ENCODE peak calls at places on chromosomes 6 and 20, in four cellular contexts. One of them, this sample, is unnamed.

GRCh38 chr6:110812719-110813118 is 2.5 kb downstream of the CDK19 start:
- DNase-seq in AG04449: no peak
- DNase-seq in fibroblast of lung: no peak
- DNase-seq in PC-3: no peak
- DNase-seq in this sample: no peak

GRCh38 chr6:107618672-107619071 is 128.8 kb downstream of the SOBP start:
- DNase-seq in AG04449: no peak
- DNase-seq in fibroblast of lung: no peak
- DNase-seq in PC-3: no peak
- DNase-seq in this sample: no peak

GRCh38 chr6:163457637-163458561 is 43.4 kb downstream of the QKI start:
- DNase-seq in AG04449: peak
- DNase-seq in fibroblast of lung: peak
- DNase-seq in PC-3: peak
- DNase-seq in this sample: peak

GRCh38 chr6:30169658-30170614 is 6.6 kb downstream of the TRIM15 start:
- DNase-seq in AG04449: peak
- DNase-seq in fibroblast of lung: peak
- DNase-seq in PC-3: peak
- DNase-seq in this sample: peak

GRCh38 chr20:47296950-47297349 is 59.5 kb downstream of the ZMYND8 start:
- DNase-seq in AG04449: no peak
- DNase-seq in fibroblast of lung: no peak
- DNase-seq in PC-3: peak
- DNase-seq in this sample: peak

GRCh38 chr6:37679539-37680476 is 17.9 kb downstream of the MDGA1 start:
- DNase-seq in AG04449: no peak
- DNase-seq in fibroblast of lung: no peak
- DNase-seq in PC-3: no peak
- DNase-seq in this sample: no peak

GRCh38 chr6:125846292-125847024 is 55.7 kb downstream of the NCOA7 start:
- DNase-seq in AG04449: no peak
- DNase-seq in fibroblast of lung: no peak
- DNase-seq in PC-3: no peak
- DNase-seq in this sample: no peak

GRCh38 chr6:170101281-170102035 is 189.4 kb downstream of the DLL1 start:
- DNase-seq in AG04449: no peak
- DNase-seq in fibroblast of lung: no peak
- DNase-seq in PC-3: no peak
- DNase-seq in this sample: no peak

GRCh38 chr6:34237316-34237721 is 646 bp downstream of the HMGA1 start:
- DNase-seq in AG04449: no peak
- DNase-seq in fibroblast of lung: no peak
- DNase-seq in PC-3: peak
- DNase-seq in this sample: no peak

GRCh38 chr6:165876568-165876967 is 213.5 kb upstream of the PDE10A start:
- DNase-seq in AG04449: no peak
- DNase-seq in fibroblast of lung: peak
- DNase-seq in PC-3: no peak
- DNase-seq in this sample: peak

GRCh38 chr6:143111443-143111842 is 50.8 kb downstream of the AIG1 start:
- DNase-seq in AG04449: no peak
- DNase-seq in fibroblast of lung: no peak
- DNase-seq in PC-3: no peak
- DNase-seq in this sample: no peak

GRCh38 chr6:144467921-144468320 is 182.8 kb downstream of the UTRN start:
- DNase-seq in AG04449: no peak
- DNase-seq in fibroblast of lung: no peak
- DNase-seq in PC-3: no peak
- DNase-seq in this sample: no peak

GRCh38 chr6:154738561-154738961 is 5.3 kb downstream of the SCAF8 start:
- DNase-seq in AG04449: no peak
- DNase-seq in fibroblast of lung: peak
- DNase-seq in PC-3: no peak
- DNase-seq in this sample: peak

GRCh38 chr6:149995971-149996370 is 29.4 kb downstream of the RAET1L start:
- DNase-seq in AG04449: no peak
- DNase-seq in fibroblast of lung: no peak
- DNase-seq in PC-3: no peak
- DNase-seq in this sample: no peak

GRCh38 chr6:150641398-150642139 is 41.9 kb downstream of the PLEKHG1 start:
- DNase-seq in AG04449: no peak
- DNase-seq in fibroblast of lung: peak
- DNase-seq in PC-3: no peak
- DNase-seq in this sample: no peak

GRCh38 chr6:63636516-63636968 is 940 bp downstream of the PHF3 start:
- DNase-seq in AG04449: no peak
- DNase-seq in fibroblast of lung: peak
- DNase-seq in PC-3: peak
- DNase-seq in this sample: peak

GRCh38 chr6:63635165-63635562 is 438 bp upstream of the PHF3 start:
- DNase-seq in AG04449: no peak
- DNase-seq in fibroblast of lung: no peak
- DNase-seq in PC-3: no peak
- DNase-seq in this sample: no peak

GRCh38 chr6:63637865-63638445 is 2.4 kb downstream of the PHF3 start:
- DNase-seq in AG04449: no peak
- DNase-seq in fibroblast of lung: peak
- DNase-seq in PC-3: peak
- DNase-seq in this sample: peak

GRCh38 chr6:63634630-63635029 is 972 bp upstream of the PHF3 start:
- DNase-seq in AG04449: no peak
- DNase-seq in fibroblast of lung: no peak
- DNase-seq in PC-3: no peak
- DNase-seq in this sample: no peak

DNA sequence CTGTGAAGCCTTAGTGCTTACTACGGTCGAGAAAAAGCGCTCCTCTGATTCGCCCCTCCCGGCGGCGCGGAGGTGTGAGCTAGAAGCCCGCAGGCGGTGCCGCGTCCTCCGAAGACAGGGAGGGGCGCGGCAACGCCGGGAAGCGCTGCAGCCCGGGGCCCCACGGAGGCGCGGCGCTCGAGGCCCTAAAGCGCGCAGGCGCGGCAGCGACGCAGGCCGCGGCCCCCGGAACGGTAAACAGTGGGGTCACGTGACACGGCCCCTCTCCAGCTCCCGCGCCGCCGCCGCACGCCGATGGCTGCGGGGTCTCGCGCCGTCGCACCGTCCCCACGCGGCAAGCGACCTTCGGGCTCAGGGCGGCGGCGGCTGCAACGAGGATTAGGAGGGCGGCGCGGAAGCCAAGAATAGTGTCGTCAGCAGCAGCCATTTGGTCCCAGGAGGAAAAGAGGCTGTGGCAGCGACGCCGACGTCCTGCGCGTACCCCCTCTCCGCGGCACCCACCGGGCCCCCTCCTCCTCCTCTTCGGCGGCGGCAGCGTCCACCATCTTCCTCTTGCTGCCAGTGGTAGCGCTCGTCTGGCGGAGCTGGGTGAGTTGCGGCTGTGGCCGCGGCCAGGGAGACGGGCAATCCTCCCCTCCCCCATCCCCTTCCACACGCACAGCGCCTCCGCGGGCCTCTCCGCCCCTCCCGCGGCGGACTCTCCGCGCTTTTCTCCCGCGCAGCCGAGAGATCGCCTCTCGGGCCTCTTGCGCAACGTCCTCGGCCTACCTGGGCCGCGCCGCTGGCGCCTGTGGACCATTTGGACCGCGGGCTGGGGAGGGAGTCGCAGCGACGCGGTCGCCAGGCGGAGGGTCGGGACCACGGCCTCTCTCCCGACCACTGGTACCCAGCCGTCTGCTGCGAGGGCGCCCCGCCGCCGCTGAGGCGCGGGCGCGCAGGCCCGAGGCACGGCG is at the start of gene PHF3:
- DNase-seq in AG04449: peak
- DNase-seq in fibroblast of lung: peak
- DNase-seq in PC-3: peak
- DNase-seq in this sample: peak
- H3K4me3 ChIP-seq in AG04449: peak
- H3K4me3 ChIP-seq in fibroblast of lung: peak
- H3K4me3 ChIP-seq in PC-3: peak
- H3K4me3 ChIP-seq in this sample: peak

DNA sequence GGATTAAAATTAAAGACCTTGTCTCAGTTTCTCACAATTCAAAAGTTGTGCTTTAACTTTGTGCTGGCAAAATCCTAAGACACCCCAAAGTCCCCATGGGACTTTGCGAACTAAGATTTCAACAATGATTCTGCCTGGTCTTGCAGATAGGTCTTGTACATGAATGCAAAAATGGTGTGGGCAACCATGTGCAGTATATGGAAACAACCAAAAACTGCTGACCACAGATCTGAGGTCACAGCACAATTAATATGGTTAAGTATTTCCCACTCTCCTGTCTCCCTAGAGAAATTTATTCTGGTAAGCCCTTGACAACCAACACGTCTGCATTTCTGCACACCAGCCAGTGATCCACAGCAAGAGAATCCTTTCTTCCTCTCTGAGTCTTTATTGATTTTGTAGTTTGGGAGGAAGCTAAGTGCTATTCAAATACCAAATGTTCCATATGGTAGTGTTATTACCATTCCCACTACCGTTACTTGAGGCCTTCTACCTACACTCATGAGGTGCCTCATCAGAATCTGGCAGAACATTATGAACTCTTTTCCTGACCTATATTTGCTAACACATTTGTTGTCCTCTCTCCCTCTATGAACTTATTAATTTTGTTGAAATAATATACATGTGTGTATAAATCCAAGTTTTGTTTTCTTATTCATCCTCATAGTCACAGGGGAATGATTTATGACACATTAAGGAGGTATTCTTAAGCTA is 178.7 kb downstream of the ATXN1 start:
- DNase-seq in AG04449: no peak
- DNase-seq in fibroblast of lung: no peak
- DNase-seq in PC-3: no peak
- DNase-seq in this sample: no peak
- H3K4me3 ChIP-seq in AG04449: no peak
- H3K4me3 ChIP-seq in fibroblast of lung: no peak
- H3K4me3 ChIP-seq in PC-3: no peak
- H3K4me3 ChIP-seq in this sample: no peak

GRCh38 chr6:50826037-50826761 is 7.5 kb downstream of the TFAP2B start:
- DNase-seq in AG04449: no peak
- DNase-seq in fibroblast of lung: no peak
- DNase-seq in PC-3: no peak
- DNase-seq in this sample: no peak

GRCh38 chr6:50826803-50827202 is 8.1 kb downstream of the TFAP2B start:
- DNase-seq in AG04449: no peak
- DNase-seq in fibroblast of lung: no peak
- DNase-seq in PC-3: no peak
- DNase-seq in this sample: no peak

GRCh38 chr6:50824505-50824904 is 5.8 kb downstream of the TFAP2B start:
- DNase-seq in AG04449: no peak
- DNase-seq in fibroblast of lung: no peak
- DNase-seq in PC-3: no peak
- DNase-seq in this sample: no peak

GRCh38 chr6:50823130-50823920 is 4.7 kb downstream of the TFAP2B start:
- DNase-seq in AG04449: no peak
- DNase-seq in fibroblast of lung: no peak
- DNase-seq in PC-3: no peak
- DNase-seq in this sample: no peak

GRCh38 chr6:50825375-50826036 is 6.8 kb downstream of the TFAP2B start:
- DNase-seq in AG04449: no peak
- DNase-seq in fibroblast of lung: no peak
- DNase-seq in PC-3: no peak
- DNase-seq in this sample: no peak
- H3K4me3 ChIP-seq in AG04449: no peak
- H3K4me3 ChIP-seq in fibroblast of lung: no peak
- H3K4me3 ChIP-seq in PC-3: no peak
- H3K4me3 ChIP-seq in this sample: no peak

GRCh38 chr6:43776115-43776798 is 6.2 kb downstream of the VEGFA start:
- DNase-seq in AG04449: no peak
- DNase-seq in fibroblast of lung: no peak
- DNase-seq in PC-3: no peak
- DNase-seq in this sample: no peak
- H3K4me3 ChIP-seq in AG04449: peak
- H3K4me3 ChIP-seq in fibroblast of lung: no peak
- H3K4me3 ChIP-seq in PC-3: no peak
- H3K4me3 ChIP-seq in this sample: no peak

GRCh38 chr20:62817975-62818591 is 1.2 kb downstream of the COL9A3 start:
- DNase-seq in AG04449: no peak
- DNase-seq in fibroblast of lung: no peak
- DNase-seq in PC-3: no peak
- DNase-seq in this sample: no peak
- H3K4me3 ChIP-seq in AG04449: no peak
- H3K4me3 ChIP-seq in fibroblast of lung: no peak
- H3K4me3 ChIP-seq in PC-3: no peak
- H3K4me3 ChIP-seq in this sample: no peak

DNA sequence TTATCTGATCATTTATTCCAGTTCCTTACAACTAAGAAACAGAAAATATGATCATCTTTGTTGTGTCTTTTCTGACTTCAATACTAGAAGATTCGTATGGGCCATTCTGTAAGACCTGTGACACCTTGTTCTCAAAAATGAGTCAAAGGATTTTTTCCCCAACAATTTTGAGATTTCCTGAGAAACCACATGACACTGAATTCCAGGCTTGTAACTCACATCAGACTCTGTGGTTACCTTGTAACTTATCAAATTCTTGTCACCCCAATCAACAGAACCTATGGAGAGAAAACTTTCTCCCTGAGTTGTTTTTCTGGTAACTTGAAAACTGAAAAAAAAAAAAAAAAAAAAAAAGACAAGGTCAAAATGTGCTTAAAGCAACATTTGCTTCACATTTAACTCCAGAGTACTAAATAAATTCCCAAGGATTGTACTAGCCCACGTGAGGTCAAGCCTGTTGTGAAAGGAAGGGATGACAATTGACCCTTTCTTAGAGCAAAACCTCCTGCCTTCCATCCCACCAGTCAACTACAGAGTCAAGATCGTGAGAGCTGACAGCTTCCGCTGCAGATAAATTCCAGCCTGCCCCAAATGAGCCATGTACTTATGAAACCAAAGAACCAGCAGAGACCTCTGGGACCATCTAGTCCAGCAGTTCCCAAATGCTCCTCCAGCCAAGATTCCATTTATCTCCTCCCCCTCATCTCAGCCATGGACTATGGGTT is 140.3 kb downstream of the TBX18 start:
- DNase-seq in AG04449: peak
- DNase-seq in fibroblast of lung: peak
- DNase-seq in PC-3: peak
- DNase-seq in this sample: peak
- H3K4me3 ChIP-seq in AG04449: no peak
- H3K4me3 ChIP-seq in fibroblast of lung: no peak
- H3K4me3 ChIP-seq in PC-3: peak
- H3K4me3 ChIP-seq in this sample: no peak

GRCh38 chr20:57264908-57265648 is 1.4 kb downstream of the BMP7 start:
- DNase-seq in AG04449: no peak
- DNase-seq in fibroblast of lung: no peak
- DNase-seq in PC-3: no peak
- DNase-seq in this sample: no peak
- H3K4me3 ChIP-seq in AG04449: no peak
- H3K4me3 ChIP-seq in fibroblast of lung: no peak
- H3K4me3 ChIP-seq in PC-3: no peak
- H3K4me3 ChIP-seq in this sample: no peak

DNA sequence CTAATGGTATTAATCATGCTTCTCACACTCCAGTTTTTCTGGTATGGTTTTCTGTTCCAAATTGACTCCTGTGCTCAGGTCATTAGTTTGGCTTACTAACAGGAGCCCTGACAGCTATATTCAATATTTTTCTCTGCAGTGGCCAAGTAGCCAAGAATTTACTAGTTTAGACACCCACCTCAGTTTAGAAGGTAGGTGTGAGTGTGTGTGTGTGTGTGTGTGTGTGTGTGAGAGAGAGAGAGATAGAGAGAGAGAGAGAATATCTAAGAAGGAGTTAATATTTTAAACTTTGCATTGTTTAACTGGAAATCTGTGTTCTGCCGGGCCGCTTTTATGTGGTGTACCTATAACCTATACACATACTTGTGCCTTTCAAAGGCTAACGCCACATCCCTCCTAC is 18.5 kb downstream of the JARID2 start:
- DNase-seq in AG04449: no peak
- DNase-seq in fibroblast of lung: no peak
- DNase-seq in PC-3: no peak
- DNase-seq in this sample: no peak
- H3K4me3 ChIP-seq in AG04449: no peak
- H3K4me3 ChIP-seq in fibroblast of lung: no peak
- H3K4me3 ChIP-seq in PC-3: no peak
- H3K4me3 ChIP-seq in this sample: no peak